ENCODE peak calls at places on chromosome 13, in five cellular contexts. J is transverse colon, X is GM04504, V is EL, G is fibroblast of mammary gland. Z is an unnamed sample.

GRCh38 chr13:99967498-99967883 is 4.1 kb downstream of the ZIC5 start:
- DNase-seq in V (no peak), J (no peak), G (no peak), X (no peak), Z (no peak)

GRCh38 chr13:93268327-93269028 is 41.9 kb downstream of the GPC6 start:
- DNase-seq in V (peak), G (no peak), J (no peak), X (no peak), Z (no peak)

GRCh38 chr13:42028113-42028799 is 20.2 kb upstream of the DGKH start:
- DNase-seq in V (no peak), J (peak), X (no peak), G (no peak), Z (no peak)

GRCh38 chr13:107642841-107643240 is 572.5 kb downstream of the LIG4 start:
- DNase-seq in G (no peak), V (no peak), J (no peak), X (no peak), Z (no peak)

GRCh38 chr13:23254506-23254905 is 73.7 kb downstream of the SGCG start:
- DNase-seq in J (no peak), X (no peak), G (no peak), V (no peak), Z (no peak)

GRCh38 chr13:100636441-100636840 is 38.2 kb downstream of the TMTC4 start:
- DNase-seq in X (no peak), J (no peak), G (no peak), V (no peak), Z (no peak)

GRCh38 chr13:100916943-100917342 is 242.3 kb upstream of the TMTC4 start:
- DNase-seq in V (no peak), X (no peak), J (no peak), G (no peak), Z (no peak)

GRCh38 chr13:77233159-77233558 is 93.7 kb downstream of the MYCBP2 start:
- DNase-seq in J (no peak), G (no peak), V (no peak), X (no peak), Z (no peak)

GRCh38 chr13:27083183-27083582 is 88.4 kb downstream of the USP12 start:
- DNase-seq in X (no peak), V (no peak), J (no peak), G (no peak), Z (no peak)

GRCh38 chr13:50128406-50129048 is 113.3 kb downstream of the KCNRG start:
- DNase-seq in V (no peak), J (no peak), X (no peak), G (no peak), Z (no peak)

GRCh38 chr13:98487016-98487415 is 89.9 kb downstream of the STK24 start:
- DNase-seq in J (no peak), V (peak), G (peak), X (no peak), Z (no peak)

GRCh38 chr13:71922191-71922590 is 55.2 kb upstream of the DACH1 start:
- DNase-seq in X (peak), J (no peak), G (no peak), V (no peak), Z (no peak)

GRCh38 chr13:23608138-23608537 is 37.9 kb downstream of the TNFRSF19 start:
- DNase-seq in X (no peak), J (no peak), V (no peak), G (no peak), Z (no peak)

GRCh38 chr13:99960663-99961440 is 10.7 kb downstream of the ZIC5 start:
- DNase-seq in X (no peak), V (no peak), G (no peak), J (no peak), Z (no peak)

GRCh38 chr13:99378985-99379734 is 72.0 kb upstream of the GPR183 start:
- DNase-seq in V (no peak), J (no peak), X (no peak), G (no peak), Z (no peak)

GRCh38 chr13:50360637-50361036 is 345.4 kb downstream of the KCNRG start:
- DNase-seq in J (no peak), V (no peak), X (no peak), G (no peak), Z (no peak)

GRCh38 chr13:72875233-72875632 is 93.3 kb downstream of the PIBF1 start:
- DNase-seq in X (no peak), J (no peak), G (peak), V (no peak), Z (no peak)

GRCh38 chr13:88925954-88926353 is 1254.8 kb downstream of the SLITRK5 start:
- DNase-seq in X (no peak), V (no peak), G (no peak), J (no peak), Z (no peak)

GRCh38 chr13:44577236-44578063 is 1.3 kb upstream of the TSC22D1 start:
- DNase-seq in G (peak), X (peak), V (peak), J (peak), Z (peak)

GRCh38 chr13:113723400-113724015 is 35.5 kb upstream of the TMEM255B start:
- DNase-seq in X (no peak), G (no peak), V (no peak), J (no peak), Z (no peak)

GRCh38 chr13:113903912-113904311 is 40.0 kb upstream of the GAS6 start:
- DNase-seq in X (no peak), V (no peak), J (no peak), G (no peak), Z (no peak)

GRCh38 chr13:112783946-112784500 is 94.2 kb downstream of the ATP11A start:
- DNase-seq in G (no peak), X (no peak), V (no peak), J (no peak), Z (no peak)

GRCh38 chr13:43432948-43433347 is 353.8 kb downstream of the ENOX1 start:
- DNase-seq in X (no peak), J (no peak), V (no peak), G (peak), Z (no peak)

GRCh38 chr13:30843548-30843947 is 62.5 kb upstream of the MEDAG start:
- DNase-seq in G (no peak), J (no peak), X (no peak), V (no peak), Z (no peak)

GRCh38 chr13:102400619-102401125 is 1.2 kb downstream of the FGF14 start:
- DNase-seq in G (peak), X (no peak), J (no peak), V (no peak), Z (no peak)

GRCh38 chr13:102825921-102826706 is 19.7 kb upstream of the ERCC5 start:
- DNase-seq in X (peak), J (no peak), G (peak), V (peak), Z (peak)

GRCh38 chr13:25958983-25959382 is 92.8 kb downstream of the SHISA2 start:
- DNase-seq in J (no peak), G (no peak), V (no peak), X (no peak), Z (no peak)

GRCh38 chr13:97853550-97853949 is 99.9 kb upstream of the IPO5 start:
- DNase-seq in G (peak), X (no peak), V (peak), J (no peak), Z (no peak)

GRCh38 chr13:71524245-71525002 is 342.6 kb downstream of the DACH1 start:
- DNase-seq in V (no peak), X (no peak), G (no peak), J (no peak), Z (no peak)

GRCh38 chr13:107968470-107968869 is 246.9 kb downstream of the LIG4 start:
- DNase-seq in J (no peak), G (no peak), X (no peak), V (no peak), Z (no peak)

GRCh38 chr13:50156140-50156539 is 140.9 kb downstream of the KCNRG start:
- DNase-seq in V (peak), J (no peak), X (no peak), G (peak), Z (peak)

GRCh38 chr13:42746846-42747245 is 34.5 kb upstream of the FAM216B start:
- DNase-seq in G (peak), J (no peak), X (no peak), V (peak), Z (peak)

GRCh38 chr13:98488736-98489135 is 88.2 kb downstream of the STK24 start:
- DNase-seq in V (no peak), G (no peak), X (no peak), J (no peak), Z (no peak)

GRCh38 chr13:33272531-33273124 is 12.9 kb downstream of the STARD13 start:
- DNase-seq in X (no peak), V (no peak), J (peak), G (peak), Z (no peak)

GRCh38 chr13:51802601-51803000 is 1.4 kb downstream of the DHRS12 start:
- DNase-seq in V (no peak), J (no peak), G (no peak), X (no peak), Z (no peak)

GRCh38 chr13:74575729-74576125 is 441.5 kb upstream of the KLF12 start:
- DNase-seq in J (peak), V (peak), X (no peak), G (peak), Z (peak)

GRCh38 chr13:113670541-113670940 is 3.5 kb downstream of the GRK1 start:
- DNase-seq in G (no peak), J (peak), X (no peak), V (no peak), Z (no peak)

Z was measured in skeletal muscle cell.